ENCODE peak calls at places on chromosomes 3 and 15, in eight cellular contexts. One of them, this sample, is unnamed.

GRCh38 chr3:117400303-117400702 is 690.7 kb downstream of the TUSC7 start:
- DNase-seq in Peyer's patch: peak
- DNase-seq in upper lobe of right lung: no peak
- DNase-seq in fibroblast of pulmonary artery: no peak
- DNase-seq in spleen: no peak
- DNase-seq in lower leg skin: no peak
- DNase-seq in CD8-positive, alpha-beta T cell: no peak
- DNase-seq in WTC11: no peak
- DNase-seq in this sample: no peak

GRCh38 chr3:72174043-72174442 is 389.1 kb upstream of the PROK2 start:
- DNase-seq in fibroblast of pulmonary artery: no peak
- DNase-seq in WTC11: no peak
- DNase-seq in Peyer's patch: no peak
- DNase-seq in spleen: no peak
- DNase-seq in CD8-positive, alpha-beta T cell: no peak
- DNase-seq in lower leg skin: no peak
- DNase-seq in upper lobe of right lung: no peak
- DNase-seq in this sample: no peak

GRCh38 chr3:171295502-171296373 is 164.5 kb downstream of the TNIK start:
- DNase-seq in upper lobe of right lung: no peak
- DNase-seq in fibroblast of pulmonary artery: no peak
- DNase-seq in Peyer's patch: no peak
- DNase-seq in lower leg skin: no peak
- DNase-seq in CD8-positive, alpha-beta T cell: no peak
- DNase-seq in spleen: no peak
- DNase-seq in WTC11: no peak
- DNase-seq in this sample: no peak

GRCh38 chr15:45254405-45255293 is 2.6 kb downstream of the SLC28A2 start:
- DNase-seq in WTC11: no peak
- DNase-seq in Peyer's patch: no peak
- DNase-seq in fibroblast of pulmonary artery: peak
- DNase-seq in CD8-positive, alpha-beta T cell: no peak
- DNase-seq in spleen: no peak
- DNase-seq in upper lobe of right lung: no peak
- DNase-seq in lower leg skin: no peak
- DNase-seq in this sample: no peak

GRCh38 chr3:46495901-46496456 is 1.8 kb upstream of the RTP3 start:
- DNase-seq in spleen: no peak
- DNase-seq in lower leg skin: peak
- DNase-seq in fibroblast of pulmonary artery: peak
- DNase-seq in Peyer's patch: no peak
- DNase-seq in WTC11: no peak
- DNase-seq in upper lobe of right lung: no peak
- DNase-seq in CD8-positive, alpha-beta T cell: no peak
- DNase-seq in this sample: no peak

GRCh38 chr3:171865191-171865865 is 22.2 kb downstream of the TMEM212 start:
- DNase-seq in Peyer's patch: no peak
- DNase-seq in spleen: no peak
- DNase-seq in CD8-positive, alpha-beta T cell: no peak
- DNase-seq in lower leg skin: no peak
- DNase-seq in WTC11: no peak
- DNase-seq in fibroblast of pulmonary artery: peak
- DNase-seq in upper lobe of right lung: no peak
- DNase-seq in this sample: no peak

GRCh38 chr3:64815195-64815627 is 127.4 kb upstream of the ADAMTS9 start:
- DNase-seq in WTC11: no peak
- DNase-seq in Peyer's patch: no peak
- DNase-seq in CD8-positive, alpha-beta T cell: no peak
- DNase-seq in lower leg skin: no peak
- DNase-seq in spleen: no peak
- DNase-seq in upper lobe of right lung: no peak
- DNase-seq in fibroblast of pulmonary artery: peak
- DNase-seq in this sample: no peak

GRCh38 chr3:58584690-58585004 is 7.5 kb upstream of the FAM107A start:
- DNase-seq in spleen: no peak
- DNase-seq in Peyer's patch: no peak
- DNase-seq in fibroblast of pulmonary artery: no peak
- DNase-seq in upper lobe of right lung: no peak
- DNase-seq in lower leg skin: no peak
- DNase-seq in WTC11: no peak
- DNase-seq in CD8-positive, alpha-beta T cell: no peak
- DNase-seq in this sample: no peak

GRCh38 chr3:129228891-129229585 is 20.4 kb upstream of the COPG1 start:
- DNase-seq in WTC11: peak
- DNase-seq in CD8-positive, alpha-beta T cell: no peak
- DNase-seq in Peyer's patch: no peak
- DNase-seq in spleen: peak
- DNase-seq in lower leg skin: no peak
- DNase-seq in upper lobe of right lung: no peak
- DNase-seq in fibroblast of pulmonary artery: peak
- DNase-seq in this sample: no peak

GRCh38 chr3:184635126-184635525 is 73.5 kb downstream of the EPHB3 start:
- DNase-seq in lower leg skin: no peak
- DNase-seq in fibroblast of pulmonary artery: no peak
- DNase-seq in Peyer's patch: no peak
- DNase-seq in upper lobe of right lung: peak
- DNase-seq in spleen: no peak
- DNase-seq in WTC11: no peak
- DNase-seq in CD8-positive, alpha-beta T cell: no peak
- DNase-seq in this sample: no peak

DNA sequence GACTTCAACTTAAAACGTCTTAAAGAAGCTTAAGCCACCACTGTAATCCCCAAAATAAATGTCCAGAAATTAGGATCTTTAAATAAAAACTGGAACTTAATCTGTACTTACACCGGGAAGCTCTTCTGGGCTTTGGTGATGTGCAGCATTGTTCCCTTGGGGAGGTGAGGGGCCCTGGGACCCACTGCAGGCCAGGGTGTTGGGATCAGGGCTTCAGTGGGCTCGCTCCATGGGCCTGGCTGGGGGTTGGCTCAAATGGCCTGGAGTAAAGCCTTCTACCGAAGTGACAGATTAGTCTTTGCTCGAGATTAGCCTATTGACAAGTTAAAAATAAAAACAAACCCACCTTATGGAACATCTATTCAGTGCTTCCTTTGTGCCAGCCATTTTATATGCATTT is 6.1 kb upstream of the RNU6-1 start:
- DNase-seq in spleen: no peak
- DNase-seq in lower leg skin: peak
- DNase-seq in Peyer's patch: no peak
- DNase-seq in WTC11: no peak
- DNase-seq in upper lobe of right lung: no peak
- DNase-seq in CD8-positive, alpha-beta T cell: no peak
- DNase-seq in fibroblast of pulmonary artery: no peak
- DNase-seq in this sample: no peak
- TF ChIP-seq CTCF in spleen: no peak
- TF ChIP-seq CTCF in lower leg skin: no peak
- TF ChIP-seq CTCF in Peyer's patch: no peak
- TF ChIP-seq CTCF in WTC11: no peak
- TF ChIP-seq CTCF in upper lobe of right lung: no peak
- TF ChIP-seq CTCF in CD8-positive, alpha-beta T cell: no peak
- TF ChIP-seq CTCF in fibroblast of pulmonary artery: no peak
- TF ChIP-seq CTCF in this sample: no peak

GRCh38 chr3:8421711-8422110 is 79.9 kb upstream of the LMCD1 start:
- DNase-seq in upper lobe of right lung: no peak
- DNase-seq in Peyer's patch: no peak
- DNase-seq in CD8-positive, alpha-beta T cell: no peak
- DNase-seq in WTC11: no peak
- DNase-seq in spleen: no peak
- DNase-seq in lower leg skin: no peak
- DNase-seq in fibroblast of pulmonary artery: no peak
- DNase-seq in this sample: no peak

GRCh38 chr3:8423307-8423706 is 78.3 kb upstream of the LMCD1 start:
- DNase-seq in lower leg skin: no peak
- DNase-seq in Peyer's patch: no peak
- DNase-seq in CD8-positive, alpha-beta T cell: no peak
- DNase-seq in WTC11: no peak
- DNase-seq in upper lobe of right lung: no peak
- DNase-seq in fibroblast of pulmonary artery: no peak
- DNase-seq in spleen: no peak
- DNase-seq in this sample: no peak

GRCh38 chr3:8424281-8424680 is 77.3 kb upstream of the LMCD1 start:
- DNase-seq in spleen: no peak
- DNase-seq in Peyer's patch: no peak
- DNase-seq in WTC11: no peak
- DNase-seq in CD8-positive, alpha-beta T cell: no peak
- DNase-seq in fibroblast of pulmonary artery: no peak
- DNase-seq in upper lobe of right lung: no peak
- DNase-seq in lower leg skin: no peak
- DNase-seq in this sample: no peak

GRCh38 chr3:8420613-8421012 is 81.0 kb upstream of the LMCD1 start:
- DNase-seq in spleen: no peak
- DNase-seq in Peyer's patch: no peak
- DNase-seq in CD8-positive, alpha-beta T cell: no peak
- DNase-seq in WTC11: no peak
- DNase-seq in fibroblast of pulmonary artery: no peak
- DNase-seq in lower leg skin: no peak
- DNase-seq in upper lobe of right lung: no peak
- DNase-seq in this sample: no peak

DNA sequence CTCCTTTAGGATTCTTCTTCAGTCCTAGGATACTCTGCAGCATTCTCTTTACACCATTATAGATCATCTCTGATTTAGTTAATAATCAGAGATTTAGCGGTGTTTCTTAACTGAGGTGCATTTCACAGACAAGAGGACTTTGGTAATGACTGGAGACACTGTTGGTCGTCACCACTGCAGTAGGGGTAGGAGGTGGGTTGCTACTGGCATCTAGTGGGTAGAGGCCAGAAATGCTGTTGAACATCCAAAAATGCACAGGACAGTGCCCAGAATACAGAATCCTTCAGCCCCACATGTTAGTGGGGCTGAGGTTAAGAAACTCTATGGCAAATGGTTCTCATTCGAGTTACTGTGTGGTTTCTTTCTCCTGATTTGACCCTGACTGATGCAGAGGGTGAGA is 80.4 kb upstream of the LMCD1 start:
- DNase-seq in CD8-positive, alpha-beta T cell: no peak
- DNase-seq in lower leg skin: no peak
- DNase-seq in Peyer's patch: no peak
- DNase-seq in upper lobe of right lung: no peak
- DNase-seq in fibroblast of pulmonary artery: no peak
- DNase-seq in WTC11: no peak
- DNase-seq in spleen: no peak
- DNase-seq in this sample: no peak
- TF ChIP-seq CTCF in CD8-positive, alpha-beta T cell: no peak
- TF ChIP-seq CTCF in lower leg skin: no peak
- TF ChIP-seq CTCF in Peyer's patch: no peak
- TF ChIP-seq CTCF in upper lobe of right lung: no peak
- TF ChIP-seq CTCF in fibroblast of pulmonary artery: no peak
- TF ChIP-seq CTCF in WTC11: no peak
- TF ChIP-seq CTCF in spleen: no peak
- TF ChIP-seq CTCF in this sample: no peak

GRCh38 chr3:16482770-16483531 is 30.5 kb downstream of the RFTN1 start:
- DNase-seq in upper lobe of right lung: peak
- DNase-seq in WTC11: peak
- DNase-seq in lower leg skin: no peak
- DNase-seq in spleen: peak
- DNase-seq in fibroblast of pulmonary artery: no peak
- DNase-seq in CD8-positive, alpha-beta T cell: peak
- DNase-seq in Peyer's patch: peak
- DNase-seq in this sample: no peak
- TF ChIP-seq CTCF in upper lobe of right lung: no peak
- TF ChIP-seq CTCF in WTC11: no peak
- TF ChIP-seq CTCF in lower leg skin: no peak
- TF ChIP-seq CTCF in spleen: no peak
- TF ChIP-seq CTCF in fibroblast of pulmonary artery: no peak
- TF ChIP-seq CTCF in CD8-positive, alpha-beta T cell: no peak
- TF ChIP-seq CTCF in Peyer's patch: no peak
- TF ChIP-seq CTCF in this sample: no peak

GRCh38 chr3:908839-909238 is 184.0 kb upstream of the CNTN6 start:
- DNase-seq in CD8-positive, alpha-beta T cell: no peak
- DNase-seq in upper lobe of right lung: no peak
- DNase-seq in spleen: no peak
- DNase-seq in lower leg skin: no peak
- DNase-seq in fibroblast of pulmonary artery: peak
- DNase-seq in WTC11: no peak
- DNase-seq in Peyer's patch: no peak
- DNase-seq in this sample: no peak
- TF ChIP-seq CTCF in CD8-positive, alpha-beta T cell: no peak
- TF ChIP-seq CTCF in upper lobe of right lung: no peak
- TF ChIP-seq CTCF in spleen: no peak
- TF ChIP-seq CTCF in lower leg skin: no peak
- TF ChIP-seq CTCF in fibroblast of pulmonary artery: peak
- TF ChIP-seq CTCF in WTC11: no peak
- TF ChIP-seq CTCF in Peyer's patch: no peak
- TF ChIP-seq CTCF in this sample: peak

This sample was measured in neural crest cell.